ENCODE peak calls at places on chromosomes 16 and 17, in four cellular contexts. S is T1000; M is skeletal muscle cell; G is activated CD4-positive, alpha-beta T cell treated with anti-CD3 and anti-CD28 coated beads for 24 hours. K is an unnamed sample.

GRCh38 chr16:59044616-59045015 is 310.5 kb upstream of the GOT2 start:
- DNase-seq in S (no peak), G (no peak), M (no peak), K (no peak)

GRCh38 chr16:78421244-78421661 is 321.8 kb downstream of the WWOX start:
- DNase-seq in G (no peak), M (no peak), S (no peak), K (no peak)

GRCh38 chr17:69434164-69434579 is 19.7 kb downstream of the MAP2K6 start:
- DNase-seq in M (peak; percentile 30), G (no peak), S (no peak), K (no peak)

GRCh38 chr16:35208001-35208935 is 1748.9 kb downstream of the TP53TG3F start:
- DNase-seq in G (no peak), M (no peak), S (no peak), K (no peak)

GRCh38 chr16:77271532-77272426 is 72.6 kb downstream of the SYCE1L start:
- DNase-seq in G (no peak), M (no peak), S (no peak), K (no peak)

GRCh38 chr17:79438045-79438444 is 172.8 kb downstream of the RBFOX3 start:
- DNase-seq in S (no peak), M (no peak), G (no peak), K (no peak)

GRCh38 chr17:11925271-11926021 is 71.8 kb downstream of the ZNF18 start:
- DNase-seq in S (no peak), G (no peak), M (no peak), K (no peak)

GRCh38 chr17:39716073-39716818 is 14.1 kb downstream of the MIEN1 start:
- DNase-seq in M (no peak), S (no peak), G (no peak), K (no peak)

GRCh38 chr17:69608808-69609494 is 194.5 kb downstream of the MAP2K6 start:
- DNase-seq in S (peak; percentile 36), M (peak; percentile 82), G (no peak), K (no peak)

GRCh38 chr16:57128787-57129389 is 36.5 kb downstream of the CPNE2 start:
- DNase-seq in M (no peak), S (no peak), G (no peak), K (peak; percentile 17)

GRCh38 chr16:1272453-1273198 is 16.8 kb downstream of the TPSD1 start:
- DNase-seq in S (no peak), M (no peak), G (no peak), K (no peak)

GRCh38 chr17:75927286-75927922 is 13.4 kb downstream of the FBF1 start:
- DNase-seq in S (no peak), G (no peak), M (no peak), K (no peak)

GRCh38 chr16:88543230-88543813 is 26.9 kb upstream of the ZC3H18 start:
- DNase-seq in M (no peak), S (no peak), G (no peak), K (no peak)

GRCh38 chr17:19650826-19651225 is 2.3 kb downstream of the ALDH3A2 start:
- DNase-seq in G (no peak), S (no peak), M (no peak), K (no peak)

GRCh38 chr16:54821731-54822130 is 108.9 kb upstream of the IRX5 start:
- DNase-seq in M (no peak), S (no peak), G (no peak), K (no peak)

K was measured in stimulated activated CD4-positive, alpha-beta T cell treated with anti-CD3 and anti-CD28 coated beads, TNF-alpha, amount 100 ng/mL, for 48 hours.